ENCODE peak calls at places on chromosome 16, in ten cellular contexts. E is RPMI8226; O is AG10803; S is type B pancreatic cell; P is fibroblast of lung; H is T follicular helper cell; D is ELF-1; G is Caco-2; R is stimulated activated CD4-positive, alpha-beta T cell treated with anti-CD3 and anti-CD28 coated beads, Interleukin-15, amount 100 ng/mL, for 1 hour; C is transverse colon. F is an unnamed sample.
A peak's percentile ranks its signal among the peaks of the same experiment; 100 is the strongest.

GRCh38 chr16:20327444-20328041 is at the start of gene GP2:
- DNase-seq in C (no peak), H (no peak), S (no peak), O (no peak), R (no peak), G (no peak), P (no peak), E (no peak), D (peak; percentile 9), F (no peak)

GRCh38 chr16:83817022-83817421 is 9.2 kb downstream of the HSBP1 start:
- DNase-seq in O (no peak), S (no peak), R (no peak), G (no peak), H (no peak), C (no peak), D (no peak), P (no peak), E (no peak), F (peak; percentile 43)

GRCh38 chr16:74560912-74561311 is 46.0 kb downstream of the GLG1 start:
- DNase-seq in D (no peak), O (no peak), S (no peak), H (no peak), E (no peak), P (no peak), G (no peak), C (no peak), R (no peak), F (no peak)

GRCh38 chr16:57184890-57185445 is 871 bp downstream of the PSME3IP1 start:
- DNase-seq in R (no peak), E (peak; percentile 8), D (peak; percentile 23), P (no peak), C (no peak), G (peak; percentile 10), S (no peak), H (no peak), O (no peak), F (no peak)

GRCh38 chr16:616771-617586 is 13.8 kb upstream of the WFIKKN1 start:
- DNase-seq in E (no peak), D (no peak), S (no peak), O (no peak), P (no peak), R (no peak), C (peak; percentile 62), H (no peak), G (no peak), F (no peak)

GRCh38 chr16:72635104-72635503 is 412.8 kb downstream of the ZFHX3 start:
- DNase-seq in R (no peak), G (no peak), E (peak; percentile 62), O (no peak), H (no peak), P (no peak), C (no peak), D (no peak), S (no peak), F (no peak)

GRCh38 chr16:57999366-57999970 is 1.0 kb downstream of the ZNF319 start:
- DNase-seq in H (no peak), O (peak; percentile 42), R (no peak), D (no peak), S (no peak), G (no peak), C (no peak), E (peak; percentile 73), P (peak; percentile 40), F (peak; percentile 58)

GRCh38 chr16:11510178-11510973 is 76.3 kb downstream of the LITAF start:
- DNase-seq in S (no peak), H (no peak), R (no peak), E (peak; percentile 57), C (no peak), O (no peak), G (no peak), D (no peak), P (no peak), F (no peak)

GRCh38 chr16:13909872-13910303 is 10.1 kb upstream of the ERCC4 start:
- DNase-seq in S (no peak), C (no peak), P (peak; percentile 93), H (no peak), E (peak; percentile 88), O (peak; percentile 86), G (peak; percentile 10), R (no peak), D (no peak), F (no peak)

GRCh38 chr16:50522324-50522723 is 25.9 kb upstream of the NKD1 start:
- DNase-seq in O (no peak), P (no peak), R (no peak), S (peak; percentile 34), G (no peak), E (no peak), H (no peak), C (no peak), D (no peak), F (peak; percentile 10)

GRCh38 chr16:68265078-68265925 is 976 bp downstream of the SLC7A6 start:
- DNase-seq in E (peak; percentile 84), H (peak; percentile 58), D (peak; percentile 71), O (peak; percentile 89), P (peak; percentile 79), C (peak; percentile 76), R (peak; percentile 30), S (no peak), G (peak; percentile 95), F (peak; percentile 91)

GRCh38 chr16:22183901-22184614 is 21.8 kb downstream of the SDR42E2 start:
- DNase-seq in E (peak; percentile 64), P (no peak), O (no peak), H (no peak), S (no peak), R (no peak), C (no peak), D (no peak), G (peak; percentile 42), F (no peak)

GRCh38 chr16:55100100-55100499 is 169.4 kb downstream of the IRX5 start:
- DNase-seq in C (no peak), S (no peak), P (no peak), O (no peak), E (no peak), R (no peak), D (no peak), G (no peak), H (no peak), F (no peak)

GRCh38 chr16:88451586-88452484 is 1.2 kb upstream of the ZFPM1 start:
- DNase-seq in C (no peak), P (no peak), E (no peak), O (no peak), G (no peak), H (no peak), S (no peak), D (no peak), R (no peak), F (no peak)

GRCh38 chr16:83113317-83113716 is 486.5 kb downstream of the CDH13 start:
- DNase-seq in S (no peak), R (no peak), E (peak; percentile 4), H (no peak), G (peak; percentile 56), O (peak; percentile 29), D (peak; percentile 22), P (no peak), C (no peak), F (no peak)

GRCh38 chr16:89033796-89034572 is 57.0 kb upstream of the CBFA2T3 start:
- DNase-seq in O (no peak), E (no peak), P (no peak), H (no peak), D (no peak), R (no peak), S (no peak), C (no peak), G (no peak), F (no peak)